ENCODE peak calls at places on chromosomes 5 and 9, in seven cellular contexts. R, G, S, C, V, T and K are unnamed samples.
A peak's percentile ranks its signal among the peaks of the same experiment; 100 is the strongest.

GRCh38 chr5:157172408-157172807 is 6.3 kb upstream of the GARIN3 start:
- DNase-seq in R (peak; percentile 67), G (no peak), S (no peak), C (no peak), V (no peak), T (no peak), K (no peak)

GRCh38 chr9:106704056-106704625 is 158.8 kb upstream of the ZNF462 start:
- DNase-seq in R (no peak), G (no peak), S (no peak), C (no peak), V (peak; percentile 60), T (no peak), K (no peak)

GRCh38 chr5:14810941-14811573 is 60.5 kb downstream of the ANKH start:
- DNase-seq in R (no peak), G (no peak), S (no peak), C (no peak), V (no peak), T (no peak), K (no peak)

GRCh38 chr5:41414598-41414997 is 95.8 kb downstream of the PLCXD3 start:
- DNase-seq in R (no peak), G (no peak), S (no peak), C (no peak), V (peak; percentile 97), T (no peak), K (peak; percentile 83)

GRCh38 chr5:155532621-155533314 is 519.2 kb downstream of the KIF4B start:
- DNase-seq in R (no peak), G (no peak), S (no peak), C (no peak), V (peak; percentile 63), T (no peak), K (peak; percentile 52)

GRCh38 chr9:137145731-137146526 is 7.0 kb downstream of the GRIN1 start:
- DNase-seq in R (no peak), G (no peak), S (no peak), C (no peak), V (no peak), T (peak; percentile 72), K (no peak)

GRCh38 chr5:174303035-174303434 is 257.5 kb downstream of the NSG2 start:
- DNase-seq in R (no peak), G (peak; percentile 42), S (no peak), C (no peak), V (no peak), T (no peak), K (no peak)

GRCh38 chr9:14417230-14417629 is 103.3 kb upstream of the NFIB start:
- DNase-seq in R (no peak), G (no peak), S (no peak), C (no peak), V (peak; percentile 92), T (no peak), K (no peak)

GRCh38 chr5:52870448-52870847 is 82.7 kb downstream of the ITGA1 start:
- DNase-seq in R (no peak), G (peak; percentile 8), S (peak; percentile 30), C (no peak), V (peak; percentile 54), T (peak; percentile 62), K (no peak)

DNA sequence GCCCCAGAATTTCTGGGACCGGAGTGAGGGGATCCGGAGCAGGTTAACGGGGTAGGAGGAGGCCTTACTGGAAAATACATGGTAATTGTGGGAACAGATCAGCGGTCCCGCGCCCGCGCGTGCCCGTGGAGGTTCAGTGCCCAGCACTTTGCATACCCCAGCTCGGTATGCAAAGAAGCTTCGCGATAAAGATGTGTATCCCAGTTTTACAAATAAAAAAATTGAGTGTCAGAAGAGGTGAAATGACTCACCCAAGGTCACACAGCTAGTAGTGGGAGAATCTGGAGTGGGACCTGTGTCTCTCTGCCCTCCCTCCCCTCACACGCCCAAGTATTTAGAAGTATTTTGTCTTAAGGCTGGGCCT is 965 bp downstream of the NEURL1B start:
- DNase-seq in R (no peak), G (peak; percentile 20), S (no peak), C (no peak), V (peak; percentile 15), T (no peak), K (peak; percentile 43)
- H3K4me3 ChIP-seq in R (no peak overlapping the region), G (peak overlapping the region; percentile 92), S (peak overlapping the region; percentile 99), C (peak overlapping the region; percentile 81), V (peak overlapping the region; percentile 47), T (peak overlapping the region; percentile 47), K (peak overlapping the region; percentile 62)

GRCh38 chr9:121566401-121567141 is 66.9 kb upstream of the GGTA1 start:
- DNase-seq in R (no peak), G (no peak), S (peak; percentile 63), C (peak; percentile 86), V (peak; percentile 84), T (no peak), K (peak; percentile 77)

GRCh38 chr9:121569266-121569648 is 69.6 kb upstream of the GGTA1 start:
- DNase-seq in R (no peak), G (no peak), S (no peak), C (no peak), V (no peak), T (no peak), K (no peak)

GRCh38 chr9:121568541-121569265 is 69.1 kb upstream of the GGTA1 start:
- DNase-seq in R (no peak), G (no peak), S (peak; percentile 70), C (peak; percentile 65), V (peak; percentile 62), T (no peak), K (no peak)

GRCh38 chr9:121568101-121568460 is 68.4 kb upstream of the GGTA1 start:
- DNase-seq in R (no peak), G (no peak), S (peak; percentile 32), C (no peak), V (no peak), T (no peak), K (no peak)

DNA sequence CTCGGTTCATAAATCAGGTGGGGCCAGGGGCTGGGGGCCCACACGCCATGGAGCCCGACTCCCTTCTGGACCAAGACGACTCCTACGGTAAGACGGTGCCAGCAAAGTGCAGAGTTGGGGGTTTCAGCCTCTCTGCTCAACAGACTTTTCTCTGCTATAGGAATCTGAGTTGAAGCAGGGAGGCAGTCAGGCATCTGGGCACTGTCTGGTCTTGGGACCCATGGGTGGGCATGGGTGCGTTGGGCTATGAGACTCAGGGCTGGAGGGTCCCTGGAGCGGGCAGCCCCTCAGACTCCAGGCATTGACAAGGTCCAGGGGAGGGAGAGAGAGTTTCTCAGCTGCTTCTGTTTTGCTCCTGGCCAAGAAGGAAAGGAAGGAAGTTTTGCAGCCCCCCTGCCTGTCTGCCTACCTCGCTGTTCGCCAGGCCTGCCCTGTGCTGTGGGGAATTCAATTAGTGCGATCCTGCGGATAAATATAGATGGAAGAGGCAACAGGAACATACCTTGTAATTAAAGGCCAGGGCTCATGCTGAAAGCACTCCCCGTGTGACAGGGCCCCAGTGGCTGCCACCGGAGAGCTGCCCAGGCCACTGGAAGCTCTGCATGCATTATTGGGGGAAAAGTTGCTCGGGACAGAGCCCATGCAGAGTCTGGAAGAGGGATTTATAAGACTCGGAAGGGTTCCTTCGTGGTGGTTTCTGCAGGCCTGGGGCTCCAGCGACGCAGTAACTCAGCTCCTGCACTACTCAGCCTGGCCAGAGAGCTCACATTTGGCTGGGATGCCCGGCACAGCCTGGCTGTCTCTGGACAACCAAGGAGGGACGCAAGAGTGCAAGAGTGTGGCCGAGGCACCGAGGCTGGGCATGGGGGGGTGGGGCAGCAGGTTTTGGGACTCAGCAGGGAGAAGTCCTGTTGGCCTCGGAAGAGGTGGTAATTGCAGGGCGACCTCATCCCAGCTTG is 67.8 kb upstream of the GGTA1 start:
- DNase-seq in R (no peak), G (peak; percentile 29), S (no peak), C (peak; percentile 73), V (peak; percentile 21), T (no peak), K (peak; percentile 36)
- TF ChIP-seq CTCF in R (no peak), G (no peak), S (no peak), C (peak; percentile 13), V (no peak), T (no peak), K (no peak)

GRCh38 chr5:143229896-143230675 is 173.4 kb downstream of the NR3C1 start:
- DNase-seq in R (no peak), G (no peak), S (no peak), C (no peak), V (peak; percentile 84), T (peak; percentile 83), K (peak; percentile 68)
- H3K4me3 ChIP-seq in R (no peak overlapping the region), G (no peak overlapping the region), S (no peak overlapping the region), C (no peak overlapping the region), V (no peak overlapping the region), T (peak overlapping the region; percentile 17), K (no peak overlapping the region)

GRCh38 chr9:16258191-16258590 is 612.3 kb downstream of the BNC2 start:
- DNase-seq in R (no peak), G (no peak), S (no peak), C (no peak), V (no peak), T (no peak), K (no peak)

GRCh38 chr9:16258708-16259107 is 611.8 kb downstream of the BNC2 start:
- DNase-seq in R (no peak), G (no peak), S (no peak), C (no peak), V (no peak), T (no peak), K (no peak)

GRCh38 chr9:16255217-16255616 is 615.3 kb downstream of the BNC2 start:
- DNase-seq in R (no peak), G (no peak), S (no peak), C (no peak), V (no peak), T (no peak), K (no peak)

GRCh38 chr9:16254674-16255073 is 615.8 kb downstream of the BNC2 start:
- DNase-seq in R (no peak), G (no peak), S (no peak), C (no peak), V (no peak), T (no peak), K (no peak)

DNA sequence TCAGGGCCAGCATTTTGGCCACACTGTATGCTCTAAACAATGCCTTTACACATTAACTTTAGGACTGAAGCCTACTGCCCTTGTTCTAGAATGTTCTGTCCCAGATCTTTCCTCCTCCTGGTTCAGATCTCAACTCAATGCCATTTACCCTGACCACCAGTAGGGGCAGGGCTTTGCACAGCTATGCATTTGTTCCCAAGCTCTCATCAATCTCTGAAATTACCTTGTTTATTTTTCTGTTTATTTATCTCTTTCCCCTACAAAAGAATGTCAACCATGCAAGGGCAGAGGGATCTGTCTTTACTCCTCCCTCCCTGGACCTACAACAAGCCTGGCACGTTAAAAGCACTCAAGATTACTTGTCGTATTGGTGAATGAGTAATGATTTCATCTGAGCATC is 612.9 kb downstream of the BNC2 start:
- DNase-seq in R (no peak), G (no peak), S (no peak), C (no peak), V (peak; percentile 41), T (no peak), K (peak; percentile 44)
- TF ChIP-seq CTCF in R (no peak), G (peak; percentile 69), S (peak; percentile 43), C (peak; percentile 30), V (peak; percentile 76), T (peak; percentile 49), K (peak; percentile 72)

GRCh38 chr5:7815757-7816534 is 35.0 kb downstream of the CFAP90 start:
- DNase-seq in R (peak; percentile 69), G (peak; percentile 91), S (peak; percentile 77), C (peak; percentile 88), V (peak; percentile 40), T (peak; percentile 91), K (peak; percentile 10)
- H3K4me3 ChIP-seq in R (no peak overlapping the region), G (no peak overlapping the region), S (no peak overlapping the region), C (no peak overlapping the region), V (no peak overlapping the region), T (no peak overlapping the region), K (no peak overlapping the region)